ENCODE peak calls at places on chromosomes 1 and 21, in eight cellular contexts. X, O, G, K, U, J, Q and W are unnamed samples.

GRCh38 chr1:206766251-206766856 is 4.2 kb upstream of the IL19 start:
- DNase-seq in G (peak), Q (peak), K (peak), J (no peak), U (peak), X (no peak), O (peak), W (peak)

GRCh38 chr1:9466780-9467755 is 72.2 kb upstream of the SLC25A33 start:
- DNase-seq in G (peak), J (no peak), U (no peak), K (no peak), X (no peak), Q (no peak), O (no peak), W (no peak)

GRCh38 chr1:38773483-38773882 is 86.1 kb downstream of the RRAGC start:
- DNase-seq in X (no peak), O (no peak), G (no peak), K (no peak), U (no peak), J (no peak), Q (no peak), W (no peak)

GRCh38 chr1:226185153-226186036 is 1.1 kb downstream of the ACBD3 start:
- DNase-seq in J (no peak), U (no peak), O (peak), Q (no peak), G (peak), K (no peak), X (no peak), W (no peak)

GRCh38 chr1:106836708-106837107 is 219.8 kb upstream of the PRMT6 start:
- DNase-seq in X (no peak), J (no peak), U (no peak), K (no peak), O (no peak), Q (no peak), G (no peak), W (no peak)

GRCh38 chr1:19758227-19758830 is 41.4 kb downstream of the TMCO4 start:
- DNase-seq in Q (no peak), O (peak), K (no peak), J (no peak), X (no peak), U (peak), G (peak), W (peak)

GRCh38 chr1:214719207-214719606 is 116.2 kb downstream of the CENPF start:
- DNase-seq in J (no peak), O (no peak), U (no peak), X (no peak), Q (no peak), K (no peak), G (no peak), W (no peak)

GRCh38 chr21:38712076-38712475 is 93.7 kb upstream of the ETS2 start:
- DNase-seq in O (peak), Q (no peak), J (peak), G (peak), X (no peak), U (peak), K (no peak), W (peak)

GRCh38 chr1:9542425-9542824 is 3.2 kb downstream of the SLC25A33 start:
- DNase-seq in U (no peak), J (no peak), O (peak), X (no peak), G (peak), Q (peak), K (no peak), W (no peak)

GRCh38 chr1:43419627-43420425 is 30.1 kb downstream of the SZT2 start:
- DNase-seq in G (no peak), X (no peak), Q (no peak), U (no peak), K (no peak), J (no peak), O (no peak), W (no peak)

GRCh38 chr1:96060621-96061020 is 661.0 kb upstream of the PTBP2 start:
- DNase-seq in Q (no peak), O (no peak), K (no peak), G (no peak), U (no peak), J (peak), X (no peak), W (no peak)

GRCh38 chr21:37758997-37759396 is 157.3 kb downstream of the KCNJ6 start:
- DNase-seq in Q (no peak), U (peak), K (no peak), J (peak), X (no peak), O (peak), G (peak), W (peak)

GRCh38 chr21:38914531-38915385 is 109.0 kb downstream of the ETS2 start:
- DNase-seq in K (no peak), Q (no peak), J (peak), X (no peak), G (no peak), U (no peak), O (no peak), W (no peak)

GRCh38 chr1:156632355-156632754 is 9.6 kb upstream of the BCAN start:
- DNase-seq in K (no peak), O (no peak), Q (no peak), U (no peak), G (no peak), X (no peak), J (no peak), W (no peak)

GRCh38 chr1:86434031-86434430 is 10.1 kb downstream of the CLCA2 start:
- DNase-seq in Q (no peak), J (no peak), K (no peak), G (no peak), X (no peak), U (no peak), O (no peak), W (no peak)

GRCh38 chr1:101073836-101074235 is 48.3 kb upstream of the DPH5 start:
- DNase-seq in K (no peak), O (no peak), G (no peak), Q (no peak), U (no peak), X (no peak), J (no peak), W (no peak)

GRCh38 chr1:48396208-48396607 is 75.8 kb downstream of the SPATA6 start:
- DNase-seq in G (no peak), U (no peak), X (no peak), J (no peak), O (no peak), Q (no peak), K (no peak), W (no peak)